ENCODE peak calls at places on chromosomes 2 and 18, in five cellular contexts. P is aorta; B is left ventricle myocardium inferior; S is naive thymus-derived CD4-positive, alpha-beta T cell; K is hepatocyte. Y is an unnamed sample. For H3K36me3, the result is how much of the 10 kb centered on the place peaks cover.

GRCh38 chr2:3450385-3451031 is 68.8 kb downstream of the ADI1 start:
- DNase-seq in P (no peak), B (peak), S (no peak), K (no peak), Y (peak)

GRCh38 chr2:237879991-237880560 is 20.7 kb downstream of the RAMP1 start:
- DNase-seq in P (no peak), B (no peak), S (no peak), K (no peak), Y (no peak)

GRCh38 chr2:176136375-176137248 is 7.1 kb downstream of the HOXD8 start:
- DNase-seq in P (no peak), B (no peak), S (no peak), K (peak), Y (no peak)

GRCh38 chr2:241072151-241072550 is 29.9 kb downstream of the MTERF4 start:
- DNase-seq in P (no peak), B (no peak), S (no peak), K (no peak), Y (no peak)

GRCh38 chr2:121709776-121710469 is 26.8 kb downstream of the NIFK start:
- DNase-seq in P (no peak), B (no peak), S (no peak), K (no peak), Y (no peak)

GRCh38 chr2:75241696-75242095 is 42.4 kb upstream of the TACR1 start:
- DNase-seq in P (no peak), B (no peak), S (no peak), K (no peak), Y (no peak)

GRCh38 chr2:203710211-203710610 is 3.8 kb downstream of the CD28 start:
- DNase-seq in P (no peak), B (no peak), S (no peak), K (no peak), Y (no peak)

GRCh38 chr2:190343500-190344274 is at the start of gene INPP1:
- DNase-seq in P (peak), B (peak), S (peak), K (peak), Y (peak)

GRCh38 chr2:217823626-217824025 is 179.2 kb downstream of the TNS1 start:
- DNase-seq in P (no peak), B (no peak), S (no peak), K (no peak), Y (no peak)

GRCh38 chr18:7021994-7022840 is 95.4 kb downstream of the LAMA1 start:
- DNase-seq in P (no peak), B (no peak), S (no peak), K (peak), Y (peak)

GRCh38 chr2:143968860-143969259 is 551.1 kb downstream of the ZEB2 start:
- DNase-seq in P (no peak), B (no peak), S (no peak), K (no peak), Y (no peak)

GRCh38 chr2:26619649-26620605 is 21.2 kb downstream of the CIB4 start:
- DNase-seq in P (no peak), B (no peak), S (no peak), K (no peak), Y (no peak)

GRCh38 chr2:163646659-163647058 is 89.1 kb downstream of the FIGN start:
- DNase-seq in P (no peak), B (no peak), S (no peak), K (no peak), Y (no peak)

GRCh38 chr2:174693344-174693743 is 70.9 kb downstream of the CHRNA1 start:
- DNase-seq in P (no peak), B (no peak), S (no peak), K (no peak), Y (no peak)

GRCh38 chr2:31138037-31138962 is at the start of gene GALNT14:
- DNase-seq in P (peak), B (peak), S (no peak), K (peak), Y (peak)

GRCh38 chr2:144912206-144912605 is 392.3 kb upstream of the ZEB2 start:
- DNase-seq in P (no peak), B (no peak), S (no peak), K (no peak), Y (no peak)

GRCh38 chr18:36095936-36096519 is 28.7 kb upstream of the RPRD1A start:
- DNase-seq in P (no peak), B (no peak), S (peak), K (peak), Y (no peak)

GRCh38 chr2:3605013-3605961 is 10.4 kb downstream of the COLEC11 start:
- DNase-seq in P (no peak), B (no peak), S (peak), K (no peak), Y (peak)

GRCh38 chr2:30915485-30915884 is 108.2 kb upstream of the CAPN13 start:
- DNase-seq in P (no peak), B (peak), S (no peak), K (peak), Y (no peak)

GRCh38 chr18:489244-490023 is 11.1 kb downstream of the COLEC12 start:
- DNase-seq in P (no peak), B (no peak), S (no peak), K (no peak), Y (no peak)

GRCh38 chr2:216666461-216667233 is 28.7 kb downstream of the IGFBP5 start:
- DNase-seq in P (peak), B (no peak), S (peak), K (peak), Y (peak)

GRCh38 chr2:119290859-119291587 is 67.4 kb downstream of the STEAP3 start:
- DNase-seq in P (peak), B (peak), S (peak), K (peak), Y (peak)

GRCh38 chr18:62877448-62878221 is 162.3 kb downstream of the PHLPP1 start:
- DNase-seq in P (no peak), B (no peak), S (no peak), K (peak), Y (no peak)

GRCh38 chr2:3076848-3077735 is 300.5 kb downstream of the EIPR1 start:
- DNase-seq in P (no peak), B (no peak), S (no peak), K (no peak), Y (no peak)

GRCh38 chr2:72859831-72860262 is 27.4 kb upstream of the SPR start:
- DNase-seq in P (no peak), B (no peak), S (peak), K (peak), Y (no peak)

GRCh38 chr2:240903191-240904060 is 2.7 kb upstream of the CROCC2 start:
- DNase-seq in P (no peak), B (peak), S (no peak), K (no peak), Y (no peak)

GRCh38 chr18:6374340-6374739 is 40.4 kb downstream of the L3MBTL4 start:
- DNase-seq in P (no peak), B (no peak), S (no peak), K (no peak), Y (no peak)

GRCh38 chr18:25915907-25916306 is 174.5 kb downstream of the SS18 start:
- DNase-seq in P (no peak), B (no peak), S (no peak), K (no peak), Y (no peak)

GRCh38 chr2:148814143-148814852 is 60.7 kb upstream of the KIF5C start:
- DNase-seq in P (no peak), B (no peak), S (no peak), K (no peak), Y (no peak)

GRCh38 chr2:241339839-241340471 is 16.1 kb upstream of the FARP2 start:
- DNase-seq in P (no peak), B (no peak), S (no peak), K (no peak), Y (no peak)

GRCh38 chr2:30218814-30219213 is 12.5 kb upstream of the LBH start:
- DNase-seq in P (no peak), B (no peak), S (no peak), K (no peak), Y (no peak)

GRCh38 chr2:215839816-215840215 is 173.5 kb downstream of the MREG start:
- DNase-seq in P (no peak), B (no peak), S (no peak), K (no peak), Y (no peak)

GRCh38 chr2:17643031-17643615 is 102.6 kb downstream of the VSNL1 start:
- DNase-seq in P (peak), B (no peak), S (no peak), K (peak), Y (peak)

GRCh38 chr2:237806334-237806733 is 7.8 kb downstream of the RBM44 start:
- DNase-seq in P (no peak), B (no peak), S (no peak), K (no peak), Y (no peak)

GRCh38 chr2:150620860-150621259 is 133.4 kb upstream of the RND3 start:
- DNase-seq in P (no peak), B (no peak), S (no peak), K (no peak), Y (no peak)
- H3K36me3 ChIP-seq in P (under half), B (under half), S (under half), K (under half), Y (under half)

GRCh38 chr2:36380624-36381481 is 25.3 kb downstream of the CRIM1 start:
- DNase-seq in P (peak), B (peak), S (no peak), K (peak), Y (no peak)
- H3K27ac ChIP-seq in P (peak), B (no peak), S (no peak), K (no peak), Y (no peak)

DNA sequence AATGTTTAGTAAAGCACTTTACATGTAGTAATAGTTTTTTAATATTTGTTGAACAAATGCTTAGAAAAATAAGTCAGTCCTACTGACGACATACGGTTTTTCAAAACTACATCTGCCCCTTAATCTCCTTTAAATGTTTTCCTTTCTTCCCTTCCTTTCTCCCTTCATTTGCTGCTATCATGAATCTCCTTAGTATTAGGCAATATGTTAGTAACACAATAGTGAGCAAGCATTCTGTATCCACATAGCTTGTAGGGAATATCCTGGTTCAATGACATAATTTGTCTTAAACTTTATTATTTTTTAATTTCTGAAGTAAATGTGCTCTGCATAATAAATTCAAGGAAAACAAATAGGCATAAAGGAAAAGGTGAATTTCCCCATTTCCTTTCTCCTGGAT is 79.1 kb downstream of the ACSL3 start:
- DNase-seq in P (no peak), B (no peak), S (no peak), K (no peak), Y (no peak)
- H3K36me3 ChIP-seq in P (under half), B (half or more), S (under half), K (under half), Y (under half)

GRCh38 chr18:10430696-10431095 is 23.7 kb upstream of the APCDD1 start:
- DNase-seq in P (no peak), B (no peak), S (no peak), K (no peak), Y (no peak)

GRCh38 chr18:10432781-10433180 is 21.7 kb upstream of the APCDD1 start:
- DNase-seq in P (no peak), B (no peak), S (no peak), K (peak), Y (no peak)

GRCh38 chr18:10436160-10436559 is 18.3 kb upstream of the APCDD1 start:
- DNase-seq in P (no peak), B (no peak), S (no peak), K (no peak), Y (no peak)

GRCh38 chr18:10431680-10432079 is 22.8 kb upstream of the APCDD1 start:
- DNase-seq in P (no peak), B (no peak), S (no peak), K (no peak), Y (no peak)
- H3K27ac ChIP-seq in P (no peak), B (no peak), S (no peak), K (no peak), Y (no peak)

DNA sequence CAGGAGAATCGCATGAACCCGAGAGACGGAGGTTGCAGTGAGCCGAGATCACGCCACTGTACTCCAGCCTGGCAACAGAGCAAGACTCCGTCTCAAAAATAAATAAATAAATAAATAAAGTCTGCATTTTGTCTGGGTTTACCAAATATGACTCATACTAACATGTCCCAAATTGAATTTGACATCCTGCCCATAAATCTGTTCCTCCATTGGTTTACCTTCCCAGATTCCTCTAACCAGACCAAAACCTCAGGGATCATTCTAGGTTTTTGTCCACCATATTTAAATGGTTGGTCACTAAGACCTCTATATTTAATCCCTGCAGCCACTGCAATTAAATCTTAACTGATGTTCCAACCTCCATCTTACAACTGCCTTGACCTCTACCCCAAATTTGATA is 150.9 kb downstream of the ATAD2B start:
- DNase-seq in P (no peak), B (no peak), S (no peak), K (no peak), Y (no peak)
- H3K36me3 ChIP-seq in P (under half), B (under half), S (under half), K (under half), Y (under half)

DNA sequence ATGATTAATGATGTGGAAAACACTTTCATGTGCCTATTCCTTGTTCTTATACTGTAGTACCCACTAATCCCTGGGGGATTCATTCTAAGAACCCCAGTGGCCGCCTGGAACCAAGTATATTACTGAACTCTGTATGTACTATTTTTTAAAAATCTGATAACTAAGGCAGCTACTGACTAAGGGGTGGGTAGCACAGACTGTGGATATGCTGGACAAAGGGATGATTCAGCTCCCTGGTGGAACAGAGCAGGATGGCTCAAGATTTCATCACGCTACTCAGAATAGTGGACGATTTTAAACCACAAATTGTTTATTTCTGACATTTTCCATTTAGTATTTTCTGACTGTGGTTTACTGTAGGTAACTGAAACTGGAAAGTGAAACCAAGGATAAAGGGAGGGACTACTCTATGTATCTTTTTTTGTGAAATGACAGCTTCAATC is 41.8 kb upstream of the CDC42EP3 start:
- DNase-seq in P (no peak), B (no peak), S (no peak), K (no peak), Y (no peak)
- H3K27ac ChIP-seq in P (no peak), B (no peak), S (no peak), K (no peak), Y (no peak)

GRCh38 chr2:223889133-223889769 is 51.9 kb upstream of the AP1S3 start:
- DNase-seq in P (no peak), B (no peak), S (no peak), K (no peak), Y (no peak)

GRCh38 chr2:223884399-223884798 is 47.0 kb upstream of the AP1S3 start:
- DNase-seq in P (no peak), B (no peak), S (no peak), K (no peak), Y (no peak)

GRCh38 chr2:223887127-223887526 is 49.7 kb upstream of the AP1S3 start:
- DNase-seq in P (no peak), B (no peak), S (no peak), K (no peak), Y (no peak)

GRCh38 chr2:223882715-223883114 is 45.3 kb upstream of the AP1S3 start:
- DNase-seq in P (no peak), B (no peak), S (no peak), K (no peak), Y (no peak)

GRCh38 chr2:223888251-223888650 is 50.9 kb upstream of the AP1S3 start:
- DNase-seq in P (no peak), B (no peak), S (no peak), K (no peak), Y (no peak)
- H3K36me3 ChIP-seq in P (under half), B (half or more), S (under half), K (under half), Y (under half)

DNA sequence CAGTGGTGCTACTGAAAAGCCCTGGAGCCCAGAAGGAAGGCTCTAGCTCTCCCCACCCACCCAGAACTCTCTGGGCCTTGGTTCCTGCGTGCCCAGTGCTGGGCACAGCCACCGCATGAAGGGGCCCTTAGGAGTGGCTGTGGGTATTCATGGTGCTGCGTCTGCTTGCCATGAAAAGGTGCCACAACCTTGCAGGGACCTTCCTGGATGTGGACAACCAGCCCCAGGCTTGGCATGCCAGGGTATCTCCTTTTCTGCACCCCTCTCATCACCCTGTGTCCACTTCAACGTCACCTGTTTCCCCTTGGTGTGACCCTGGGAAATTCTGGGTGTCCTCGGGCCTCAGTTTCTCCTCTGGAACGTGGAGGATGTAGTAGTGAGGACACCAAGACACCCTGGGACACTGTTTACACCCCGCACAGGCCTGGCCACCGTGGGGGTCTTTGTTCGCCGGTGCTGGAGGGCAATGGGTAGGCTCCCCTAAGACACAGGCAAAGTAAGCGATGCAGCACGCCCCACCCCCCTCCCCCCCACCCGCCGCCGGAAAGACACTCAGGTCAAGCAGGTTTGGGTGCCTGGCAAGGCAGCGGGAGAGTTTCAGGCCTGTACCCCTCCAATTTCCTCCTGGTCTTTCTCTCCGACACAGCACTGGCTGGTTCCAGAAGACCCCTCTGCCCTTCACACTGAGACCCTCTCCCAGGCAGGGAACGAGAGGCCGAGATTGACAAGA is 34.8 kb upstream of the TAF1B start:
- DNase-seq in P (no peak), B (no peak), S (no peak), K (no peak), Y (no peak)
- H3K27ac ChIP-seq in P (no peak), B (no peak), S (no peak), K (no peak), Y (no peak)

DNA sequence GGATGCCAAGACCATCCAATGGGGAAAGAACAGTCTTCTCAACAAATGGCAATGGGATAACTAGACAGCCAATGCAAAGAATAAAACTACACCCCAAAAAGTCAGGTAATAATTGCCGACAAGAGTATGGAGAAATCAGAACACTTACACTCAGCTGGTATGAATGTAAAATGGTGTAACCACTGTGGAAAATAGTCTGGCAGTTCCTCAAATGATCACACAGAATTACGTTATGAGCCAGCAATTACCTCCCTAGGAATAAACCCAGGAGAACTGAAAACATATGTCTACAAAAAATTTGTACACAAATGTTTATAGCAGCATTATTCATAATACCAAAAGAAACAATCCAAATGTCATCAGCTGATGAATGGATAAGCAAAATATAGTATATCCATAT is 8.8 kb downstream of the IWS1 start:
- DNase-seq in P (no peak), B (no peak), S (no peak), K (no peak), Y (no peak)
- H3K36me3 ChIP-seq in P (under half), B (under half), S (under half), K (under half), Y (under half)